ENCODE peak calls at places on chromosomes 16 and 17, in eight cellular contexts. Q is activated naive CD8-positive, alpha-beta T cell treated with anti-CD3 and anti-CD28 coated beads, Interleukin-2, amount 50 U/mL, for 24 hours; X is A172; F is stimulated activated CD8-positive, alpha-beta memory T cell treated with anti-CD3 and anti-CD28 coated beads, Interleukin-15, amount 100 ng/mL, for 1 hour; T is HTR-8/SVneo; A is type B pancreatic cell; P is Right ventricle myocardium inferior; E is HL-60. S is an unnamed sample.

GRCh38 chr17:77560841-77561240 is 397.7 kb upstream of the TNRC6C start:
- DNase-seq in E (no peak), P (no peak), Q (no peak), T (no peak), X (no peak), F (no peak), A (no peak), S (no peak)

GRCh38 chr16:81401035-81401950 is 43.3 kb upstream of the CMIP start:
- DNase-seq in X (peak), P (no peak), Q (no peak), T (peak), F (no peak), A (no peak), E (no peak), S (peak)

GRCh38 chr16:67933805-67934204 is 2.1 kb upstream of the CTRL start:
- DNase-seq in F (no peak), Q (no peak), T (no peak), E (no peak), X (no peak), A (no peak), P (no peak), S (no peak)

GRCh38 chr16:59327894-59328293 is 593.8 kb upstream of the GOT2 start:
- DNase-seq in P (no peak), E (no peak), X (no peak), T (no peak), A (no peak), Q (no peak), F (no peak), S (no peak)

GRCh38 chr17:59620518-59621259 is 994 bp downstream of the CLTC start:
- DNase-seq in E (peak), F (peak), T (peak), X (peak), A (no peak), Q (peak), P (peak), S (peak)

GRCh38 chr17:12789976-12790805 is 893 bp downstream of the ARHGAP44 start:
- DNase-seq in P (no peak), E (no peak), X (no peak), F (no peak), A (peak), T (no peak), Q (no peak), S (no peak)

GRCh38 chr17:72462396-72462795 is 341.6 kb downstream of the SOX9 start:
- DNase-seq in X (no peak), Q (no peak), P (no peak), E (no peak), T (no peak), F (no peak), A (no peak), S (no peak)

GRCh38 chr17:50184057-50184456 is 17.4 kb downstream of the COL1A1 start:
- DNase-seq in P (peak), T (no peak), E (no peak), Q (no peak), F (no peak), A (no peak), X (no peak), S (no peak)

GRCh38 chr17:74148901-74149596 is 54.4 kb upstream of the RPL38 start:
- DNase-seq in T (no peak), A (no peak), E (no peak), F (no peak), X (no peak), P (no peak), Q (no peak), S (no peak)